ENCODE peak calls at places on chromosome 20, in six cellular contexts. I, H, S, B, V and E are unnamed samples.

GRCh38 chr20:19969507-19970255 is 47.5 kb upstream of the NAA20 start:
- DNase-seq in I (no peak), H (no peak), S (no peak), B (no peak), V (no peak), E (no peak)

GRCh38 chr20:56554869-56555268 is 21.8 kb downstream of the FAM209B start:
- DNase-seq in I (peak), H (no peak), S (no peak), B (no peak), V (peak), E (no peak)

GRCh38 chr20:57851025-57851682 is 141.3 kb upstream of the PMEPA1 start:
- DNase-seq in I (no peak), H (no peak), S (no peak), B (no peak), V (no peak), E (peak)

GRCh38 chr20:48771542-48771941 is 56.3 kb downstream of the PREX1 start:
- DNase-seq in I (peak), H (no peak), S (no peak), B (no peak), V (no peak), E (no peak)

GRCh38 chr20:59153355-59153681 is 10.3 kb upstream of the ZNF831 start:
- DNase-seq in I (no peak), H (no peak), S (no peak), B (no peak), V (no peak), E (peak)

GRCh38 chr20:21046413-21047070 is 59.6 kb downstream of the LINC00237 start:
- DNase-seq in I (no peak), H (no peak), S (no peak), B (no peak), V (no peak), E (no peak)

GRCh38 chr20:57387945-57388351 is 3.2 kb upstream of the RBM38 start:
- DNase-seq in I (no peak), H (peak), S (no peak), B (no peak), V (no peak), E (no peak)

GRCh38 chr20:22680031-22680740 is 95.8 kb upstream of the FOXA2 start:
- DNase-seq in I (no peak), H (no peak), S (no peak), B (no peak), V (no peak), E (no peak)

GRCh38 chr20:2773812-2774211 is 26.6 kb downstream of the CPXM1 start:
- DNase-seq in I (no peak), H (no peak), S (no peak), B (no peak), V (no peak), E (no peak)

GRCh38 chr20:63215101-63216040 is 560 bp downstream of the YTHDF1 start:
- DNase-seq in I (peak), H (peak), S (no peak), B (peak), V (peak), E (no peak)

GRCh38 chr20:37971561-37972127 is 61.6 kb downstream of the TTI1 start:
- DNase-seq in I (no peak), H (no peak), S (no peak), B (no peak), V (no peak), E (no peak)

GRCh38 chr20:24963672-24964517 is 14.8 kb downstream of the CST7 start:
- DNase-seq in I (no peak), H (no peak), S (no peak), B (no peak), V (no peak), E (no peak)

GRCh38 chr20:8361779-8362178 is 229.7 kb downstream of the PLCB1 start:
- DNase-seq in I (no peak), H (no peak), S (no peak), B (no peak), V (no peak), E (no peak)